ENCODE peak calls at places on chromosomes 12 and 14, in ten cellular contexts. One of them, this sample, is unnamed.

GRCh38 chr12:107091381-107091780 is 2.0 kb downstream of the CRY1 start:
- DNase-seq in GM04503: peak
- DNase-seq in GM12878: no peak
- DNase-seq in EH: peak
- DNase-seq in NCI-H774: no peak
- DNase-seq in stimulated activated CD4-positive, alpha-beta T cell treated with anti-CD3 and anti-CD28 coated beads, Interleukin-15, amount 100 ng/mL, for 24 hours: no peak
- DNase-seq in HuH-7: no peak
- DNase-seq in MCF 10A: peak
- DNase-seq in A549: no peak
- DNase-seq in lung: no peak
- DNase-seq in this sample: peak

GRCh38 chr14:92932448-92933395 is 9.8 kb downstream of the CHGA start:
- DNase-seq in GM04503: no peak
- DNase-seq in GM12878: no peak
- DNase-seq in EH: no peak
- DNase-seq in NCI-H774: no peak
- DNase-seq in stimulated activated CD4-positive, alpha-beta T cell treated with anti-CD3 and anti-CD28 coated beads, Interleukin-15, amount 100 ng/mL, for 24 hours: no peak
- DNase-seq in HuH-7: no peak
- DNase-seq in MCF 10A: no peak
- DNase-seq in A549: no peak
- DNase-seq in lung: no peak
- DNase-seq in this sample: no peak

GRCh38 chr12:20520572-20520971 is 152.2 kb downstream of the PDE3A start:
- DNase-seq in GM04503: no peak
- DNase-seq in GM12878: no peak
- DNase-seq in EH: no peak
- DNase-seq in NCI-H774: no peak
- DNase-seq in stimulated activated CD4-positive, alpha-beta T cell treated with anti-CD3 and anti-CD28 coated beads, Interleukin-15, amount 100 ng/mL, for 24 hours: no peak
- DNase-seq in HuH-7: no peak
- DNase-seq in MCF 10A: no peak
- DNase-seq in A549: no peak
- DNase-seq in lung: no peak
- DNase-seq in this sample: no peak

GRCh38 chr12:57840701-57841100 is 5.8 kb downstream of the CTDSP2 start:
- DNase-seq in GM04503: no peak
- DNase-seq in GM12878: no peak
- DNase-seq in EH: peak
- DNase-seq in NCI-H774: no peak
- DNase-seq in stimulated activated CD4-positive, alpha-beta T cell treated with anti-CD3 and anti-CD28 coated beads, Interleukin-15, amount 100 ng/mL, for 24 hours: no peak
- DNase-seq in HuH-7: no peak
- DNase-seq in MCF 10A: peak
- DNase-seq in A549: no peak
- DNase-seq in lung: peak
- DNase-seq in this sample: peak

GRCh38 chr12:125161712-125162023 is 96.4 kb downstream of the AACS start:
- DNase-seq in GM04503: no peak
- DNase-seq in GM12878: no peak
- DNase-seq in EH: no peak
- DNase-seq in NCI-H774: no peak
- DNase-seq in stimulated activated CD4-positive, alpha-beta T cell treated with anti-CD3 and anti-CD28 coated beads, Interleukin-15, amount 100 ng/mL, for 24 hours: no peak
- DNase-seq in HuH-7: no peak
- DNase-seq in MCF 10A: no peak
- DNase-seq in A549: no peak
- DNase-seq in lung: no peak
- DNase-seq in this sample: no peak

GRCh38 chr12:132490481-132491348 is 764 bp downstream of the FBRSL1 start:
- DNase-seq in GM04503: no peak
- DNase-seq in GM12878: no peak
- DNase-seq in EH: peak
- DNase-seq in NCI-H774: no peak
- DNase-seq in stimulated activated CD4-positive, alpha-beta T cell treated with anti-CD3 and anti-CD28 coated beads, Interleukin-15, amount 100 ng/mL, for 24 hours: no peak
- DNase-seq in HuH-7: no peak
- DNase-seq in MCF 10A: no peak
- DNase-seq in A549: no peak
- DNase-seq in lung: no peak
- DNase-seq in this sample: peak

GRCh38 chr12:92570056-92570753 is 132.6 kb upstream of the PLEKHG7 start:
- DNase-seq in GM04503: peak
- DNase-seq in GM12878: peak
- DNase-seq in EH: peak
- DNase-seq in NCI-H774: peak
- DNase-seq in stimulated activated CD4-positive, alpha-beta T cell treated with anti-CD3 and anti-CD28 coated beads, Interleukin-15, amount 100 ng/mL, for 24 hours: peak
- DNase-seq in HuH-7: no peak
- DNase-seq in MCF 10A: peak
- DNase-seq in A549: peak
- DNase-seq in lung: peak
- DNase-seq in this sample: peak

GRCh38 chr12:51592034-51592705 is 1.1 kb downstream of the SCN8A start:
- DNase-seq in GM04503: peak
- DNase-seq in GM12878: no peak
- DNase-seq in EH: peak
- DNase-seq in NCI-H774: no peak
- DNase-seq in stimulated activated CD4-positive, alpha-beta T cell treated with anti-CD3 and anti-CD28 coated beads, Interleukin-15, amount 100 ng/mL, for 24 hours: no peak
- DNase-seq in HuH-7: no peak
- DNase-seq in MCF 10A: no peak
- DNase-seq in A549: no peak
- DNase-seq in lung: no peak
- DNase-seq in this sample: peak

GRCh38 chr14:31926123-31926522 is 151.0 kb upstream of the ARHGAP5 start:
- DNase-seq in GM04503: no peak
- DNase-seq in GM12878: no peak
- DNase-seq in EH: peak
- DNase-seq in NCI-H774: peak
- DNase-seq in stimulated activated CD4-positive, alpha-beta T cell treated with anti-CD3 and anti-CD28 coated beads, Interleukin-15, amount 100 ng/mL, for 24 hours: no peak
- DNase-seq in HuH-7: peak
- DNase-seq in MCF 10A: peak
- DNase-seq in A549: peak
- DNase-seq in lung: no peak
- DNase-seq in this sample: peak

GRCh38 chr12:65822732-65823480 is 1.4 kb upstream of the HMGA2 start:
- DNase-seq in GM04503: no peak
- DNase-seq in GM12878: no peak
- DNase-seq in EH: peak
- DNase-seq in NCI-H774: no peak
- DNase-seq in stimulated activated CD4-positive, alpha-beta T cell treated with anti-CD3 and anti-CD28 coated beads, Interleukin-15, amount 100 ng/mL, for 24 hours: peak
- DNase-seq in HuH-7: peak
- DNase-seq in MCF 10A: peak
- DNase-seq in A549: peak
- DNase-seq in lung: no peak
- DNase-seq in this sample: peak

GRCh38 chr12:27334052-27334720 is 1.6 kb downstream of the BMAL2 start:
- DNase-seq in GM04503: no peak
- DNase-seq in GM12878: no peak
- DNase-seq in EH: no peak
- DNase-seq in NCI-H774: no peak
- DNase-seq in stimulated activated CD4-positive, alpha-beta T cell treated with anti-CD3 and anti-CD28 coated beads, Interleukin-15, amount 100 ng/mL, for 24 hours: no peak
- DNase-seq in HuH-7: no peak
- DNase-seq in MCF 10A: peak
- DNase-seq in A549: no peak
- DNase-seq in lung: no peak
- DNase-seq in this sample: no peak

GRCh38 chr14:34692348-34692747 is 22.0 kb downstream of the CFL2 start:
- DNase-seq in GM04503: no peak
- DNase-seq in GM12878: no peak
- DNase-seq in EH: peak
- DNase-seq in NCI-H774: no peak
- DNase-seq in stimulated activated CD4-positive, alpha-beta T cell treated with anti-CD3 and anti-CD28 coated beads, Interleukin-15, amount 100 ng/mL, for 24 hours: no peak
- DNase-seq in HuH-7: no peak
- DNase-seq in MCF 10A: no peak
- DNase-seq in A549: no peak
- DNase-seq in lung: no peak
- DNase-seq in this sample: no peak

GRCh38 chr14:102516531-102517411 is 7.2 kb upstream of the ANKRD9 start:
- DNase-seq in GM04503: no peak
- DNase-seq in GM12878: no peak
- DNase-seq in EH: peak
- DNase-seq in NCI-H774: peak
- DNase-seq in stimulated activated CD4-positive, alpha-beta T cell treated with anti-CD3 and anti-CD28 coated beads, Interleukin-15, amount 100 ng/mL, for 24 hours: peak
- DNase-seq in HuH-7: peak
- DNase-seq in MCF 10A: peak
- DNase-seq in A549: peak
- DNase-seq in lung: no peak
- DNase-seq in this sample: peak

GRCh38 chr12:109301643-109302176 is 7.4 kb downstream of the FOXN4 start:
- DNase-seq in GM04503: no peak
- DNase-seq in GM12878: no peak
- DNase-seq in EH: no peak
- DNase-seq in NCI-H774: no peak
- DNase-seq in stimulated activated CD4-positive, alpha-beta T cell treated with anti-CD3 and anti-CD28 coated beads, Interleukin-15, amount 100 ng/mL, for 24 hours: no peak
- DNase-seq in HuH-7: no peak
- DNase-seq in MCF 10A: no peak
- DNase-seq in A549: no peak
- DNase-seq in lung: no peak
- DNase-seq in this sample: no peak

GRCh38 chr12:8036366-8036765 is 3.9 kb downstream of the FOXJ2 start:
- DNase-seq in GM04503: no peak
- DNase-seq in GM12878: no peak
- DNase-seq in EH: no peak
- DNase-seq in NCI-H774: no peak
- DNase-seq in stimulated activated CD4-positive, alpha-beta T cell treated with anti-CD3 and anti-CD28 coated beads, Interleukin-15, amount 100 ng/mL, for 24 hours: no peak
- DNase-seq in HuH-7: no peak
- DNase-seq in MCF 10A: no peak
- DNase-seq in A549: no peak
- DNase-seq in lung: no peak
- DNase-seq in this sample: no peak

GRCh38 chr12:124040737-124041136 is 67.7 kb downstream of the ZNF664 start:
- DNase-seq in GM04503: no peak
- DNase-seq in GM12878: no peak
- DNase-seq in EH: no peak
- DNase-seq in NCI-H774: no peak
- DNase-seq in stimulated activated CD4-positive, alpha-beta T cell treated with anti-CD3 and anti-CD28 coated beads, Interleukin-15, amount 100 ng/mL, for 24 hours: no peak
- DNase-seq in HuH-7: no peak
- DNase-seq in MCF 10A: no peak
- DNase-seq in A549: no peak
- DNase-seq in lung: no peak
- DNase-seq in this sample: no peak

GRCh38 chr12:24996102-24996797 is 47.3 kb upstream of the BCAT1 start:
- DNase-seq in GM04503: no peak
- DNase-seq in GM12878: no peak
- DNase-seq in EH: no peak
- DNase-seq in NCI-H774: no peak
- DNase-seq in stimulated activated CD4-positive, alpha-beta T cell treated with anti-CD3 and anti-CD28 coated beads, Interleukin-15, amount 100 ng/mL, for 24 hours: no peak
- DNase-seq in HuH-7: no peak
- DNase-seq in MCF 10A: no peak
- DNase-seq in A549: no peak
- DNase-seq in lung: no peak
- DNase-seq in this sample: no peak